ENCODE peak calls at places on chromosomes 13 and 19, in six cellular contexts. One of them, this sample, is unnamed.

GRCh38 chr19:52936151-52936957 is 13.1 kb upstream of the ZNF888 start:
- DNase-seq in HCT116: no peak
- DNase-seq in transverse colon: peak
- DNase-seq in spleen: no peak
- DNase-seq in endothelial cell of umbilical vein: peak
- DNase-seq in stomach: peak
- DNase-seq in this sample: no peak

GRCh38 chr13:20418953-20419352 is 106.7 kb downstream of the CRYL1 start:
- DNase-seq in HCT116: no peak
- DNase-seq in transverse colon: no peak
- DNase-seq in spleen: no peak
- DNase-seq in endothelial cell of umbilical vein: no peak
- DNase-seq in stomach: no peak
- DNase-seq in this sample: no peak

GRCh38 chr13:41365636-41366035 is 54.6 kb downstream of the NAA16 start:
- DNase-seq in HCT116: no peak
- DNase-seq in transverse colon: no peak
- DNase-seq in spleen: no peak
- DNase-seq in endothelial cell of umbilical vein: no peak
- DNase-seq in stomach: no peak
- DNase-seq in this sample: no peak

GRCh38 chr13:63088226-63088625 is 1672.6 kb upstream of the PCDH20 start:
- DNase-seq in HCT116: no peak
- DNase-seq in transverse colon: no peak
- DNase-seq in spleen: no peak
- DNase-seq in endothelial cell of umbilical vein: no peak
- DNase-seq in stomach: no peak
- DNase-seq in this sample: no peak

GRCh38 chr19:401836-402535 is 7.0 kb downstream of the C2CD4C start:
- DNase-seq in HCT116: no peak
- DNase-seq in transverse colon: no peak
- DNase-seq in spleen: peak
- DNase-seq in endothelial cell of umbilical vein: no peak
- DNase-seq in stomach: no peak
- DNase-seq in this sample: peak

GRCh38 chr19:38213911-38214625 is 10.0 kb downstream of the DPF1 start:
- DNase-seq in HCT116: no peak
- DNase-seq in transverse colon: no peak
- DNase-seq in spleen: no peak
- DNase-seq in endothelial cell of umbilical vein: no peak
- DNase-seq in stomach: no peak
- DNase-seq in this sample: no peak

GRCh38 chr13:20069956-20070355 is 90.9 kb downstream of the GJA3 start:
- DNase-seq in HCT116: no peak
- DNase-seq in transverse colon: no peak
- DNase-seq in spleen: no peak
- DNase-seq in endothelial cell of umbilical vein: no peak
- DNase-seq in stomach: no peak
- DNase-seq in this sample: no peak

GRCh38 chr13:31437975-31438374 is 238.2 kb downstream of the B3GLCT start:
- DNase-seq in HCT116: no peak
- DNase-seq in transverse colon: no peak
- DNase-seq in spleen: no peak
- DNase-seq in endothelial cell of umbilical vein: no peak
- DNase-seq in stomach: no peak
- DNase-seq in this sample: no peak

GRCh38 chr19:43667524-43668405 is 2.2 kb downstream of the PLAUR start:
- DNase-seq in HCT116: no peak
- DNase-seq in transverse colon: peak
- DNase-seq in spleen: peak
- DNase-seq in endothelial cell of umbilical vein: no peak
- DNase-seq in stomach: no peak
- DNase-seq in this sample: peak

GRCh38 chr19:7293795-7294570 is at the start of gene INSR:
- DNase-seq in HCT116: peak
- DNase-seq in transverse colon: peak
- DNase-seq in spleen: peak
- DNase-seq in endothelial cell of umbilical vein: peak
- DNase-seq in stomach: peak
- DNase-seq in this sample: peak

GRCh38 chr13:85406269-85406975 is 392.8 kb downstream of the SLITRK6 start:
- DNase-seq in HCT116: no peak
- DNase-seq in transverse colon: no peak
- DNase-seq in spleen: no peak
- DNase-seq in endothelial cell of umbilical vein: no peak
- DNase-seq in stomach: no peak
- DNase-seq in this sample: no peak

GRCh38 chr19:11152318-11153062 is 3.1 kb downstream of the SPC24 start:
- DNase-seq in HCT116: no peak
- DNase-seq in transverse colon: peak
- DNase-seq in spleen: no peak
- DNase-seq in endothelial cell of umbilical vein: peak
- DNase-seq in stomach: peak
- DNase-seq in this sample: peak

GRCh38 chr13:40187324-40187795 is 479.1 kb downstream of the FOXO1 start:
- DNase-seq in HCT116: no peak
- DNase-seq in transverse colon: no peak
- DNase-seq in spleen: peak
- DNase-seq in endothelial cell of umbilical vein: no peak
- DNase-seq in stomach: no peak
- DNase-seq in this sample: no peak

GRCh38 chr19:18879579-18880373 is 16.2 kb downstream of the CERS1 start:
- DNase-seq in HCT116: peak
- DNase-seq in transverse colon: peak
- DNase-seq in spleen: peak
- DNase-seq in endothelial cell of umbilical vein: peak
- DNase-seq in stomach: peak
- DNase-seq in this sample: peak

GRCh38 chr13:96403241-96403640 is 313.3 kb downstream of the HS6ST3 start:
- DNase-seq in HCT116: no peak
- DNase-seq in transverse colon: no peak
- DNase-seq in spleen: no peak
- DNase-seq in endothelial cell of umbilical vein: no peak
- DNase-seq in stomach: no peak
- DNase-seq in this sample: no peak

GRCh38 chr13:113171250-113172125 is 13.0 kb downstream of the PROZ start:
- DNase-seq in HCT116: no peak
- DNase-seq in transverse colon: no peak
- DNase-seq in spleen: no peak
- DNase-seq in endothelial cell of umbilical vein: no peak
- DNase-seq in stomach: no peak
- DNase-seq in this sample: no peak

GRCh38 chr19:48587387-48587786 is 19.2 kb upstream of the SPACA4 start:
- DNase-seq in HCT116: no peak
- DNase-seq in transverse colon: no peak
- DNase-seq in spleen: no peak
- DNase-seq in endothelial cell of umbilical vein: no peak
- DNase-seq in stomach: no peak
- DNase-seq in this sample: no peak

GRCh38 chr13:59671853-59672252 is 491.9 kb downstream of the DIAPH3 start:
- DNase-seq in HCT116: no peak
- DNase-seq in transverse colon: no peak
- DNase-seq in spleen: no peak
- DNase-seq in endothelial cell of umbilical vein: peak
- DNase-seq in stomach: no peak
- DNase-seq in this sample: no peak

GRCh38 chr19:42197375-42197817 is 20.1 kb downstream of the DEDD2 start:
- DNase-seq in HCT116: no peak
- DNase-seq in transverse colon: no peak
- DNase-seq in spleen: no peak
- DNase-seq in endothelial cell of umbilical vein: no peak
- DNase-seq in stomach: no peak
- DNase-seq in this sample: no peak

GRCh38 chr19:10773969-10774368 is 56.1 kb downstream of the DNM2 start:
- DNase-seq in HCT116: no peak
- DNase-seq in transverse colon: no peak
- DNase-seq in spleen: no peak
- DNase-seq in endothelial cell of umbilical vein: no peak
- DNase-seq in stomach: no peak
- DNase-seq in this sample: no peak

GRCh38 chr13:37131092-37131491 is 25.6 kb upstream of the CSNK1A1L start:
- DNase-seq in HCT116: no peak
- DNase-seq in transverse colon: no peak
- DNase-seq in spleen: no peak
- DNase-seq in endothelial cell of umbilical vein: peak
- DNase-seq in stomach: no peak
- DNase-seq in this sample: no peak

DNA sequence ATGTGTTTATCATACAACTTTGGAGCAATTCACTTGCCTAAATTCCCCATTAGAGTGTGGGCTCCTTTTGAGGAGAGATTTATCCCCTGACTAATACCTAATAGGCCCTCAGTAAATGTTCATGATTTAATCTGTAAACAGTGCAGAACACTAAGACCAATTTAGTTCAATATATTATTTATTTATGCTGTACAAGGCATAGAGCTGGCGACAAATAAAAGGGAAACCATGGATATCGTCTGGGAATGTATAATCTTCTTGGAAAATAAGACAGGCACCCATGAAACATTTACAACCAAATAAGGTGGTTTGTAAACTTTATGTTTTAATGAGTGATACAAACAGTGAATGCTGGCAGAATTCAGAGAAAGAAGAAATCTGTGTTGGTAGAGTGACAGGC is 106.2 kb upstream of the MIR17HG start:
- DNase-seq in HCT116: no peak
- DNase-seq in transverse colon: no peak
- DNase-seq in spleen: no peak
- DNase-seq in endothelial cell of umbilical vein: no peak
- DNase-seq in stomach: no peak
- DNase-seq in this sample: no peak
- TF ChIP-seq POLR2AphosphoS5 in HCT116: no peak
- TF ChIP-seq POLR2AphosphoS5 in transverse colon: no peak
- TF ChIP-seq POLR2AphosphoS5 in spleen: no peak
- TF ChIP-seq POLR2AphosphoS5 in endothelial cell of umbilical vein: no peak
- TF ChIP-seq POLR2AphosphoS5 in stomach: no peak
- TF ChIP-seq POLR2AphosphoS5 in this sample: no peak

GRCh38 chr13:46012404-46012803 is 40.1 kb downstream of the ZC3H13 start:
- DNase-seq in HCT116: no peak
- DNase-seq in transverse colon: no peak
- DNase-seq in spleen: no peak
- DNase-seq in endothelial cell of umbilical vein: no peak
- DNase-seq in stomach: no peak
- DNase-seq in this sample: no peak

GRCh38 chr13:46015374-46015773 is 37.2 kb downstream of the ZC3H13 start:
- DNase-seq in HCT116: no peak
- DNase-seq in transverse colon: no peak
- DNase-seq in spleen: no peak
- DNase-seq in endothelial cell of umbilical vein: no peak
- DNase-seq in stomach: no peak
- DNase-seq in this sample: no peak

GRCh38 chr13:46006688-46007452 is 45.7 kb downstream of the ZC3H13 start:
- DNase-seq in HCT116: no peak
- DNase-seq in transverse colon: no peak
- DNase-seq in spleen: no peak
- DNase-seq in endothelial cell of umbilical vein: no peak
- DNase-seq in stomach: no peak
- DNase-seq in this sample: no peak

GRCh38 chr13:46008631-46009030 is 43.9 kb downstream of the ZC3H13 start:
- DNase-seq in HCT116: no peak
- DNase-seq in transverse colon: no peak
- DNase-seq in spleen: no peak
- DNase-seq in endothelial cell of umbilical vein: no peak
- DNase-seq in stomach: no peak
- DNase-seq in this sample: no peak

GRCh38 chr13:46010148-46010547 is 42.4 kb downstream of the ZC3H13 start:
- DNase-seq in HCT116: no peak
- DNase-seq in transverse colon: no peak
- DNase-seq in spleen: no peak
- DNase-seq in endothelial cell of umbilical vein: no peak
- DNase-seq in stomach: no peak
- DNase-seq in this sample: no peak
- TF ChIP-seq CTCF in HCT116: peak
- TF ChIP-seq CTCF in transverse colon: no peak
- TF ChIP-seq CTCF in spleen: peak
- TF ChIP-seq CTCF in endothelial cell of umbilical vein: no peak
- TF ChIP-seq CTCF in stomach: no peak
- TF ChIP-seq CTCF in this sample: no peak

GRCh38 chr19:33206261-33207039 is 12.3 kb downstream of the LRP3 start:
- DNase-seq in HCT116: no peak
- DNase-seq in transverse colon: no peak
- DNase-seq in spleen: no peak
- DNase-seq in endothelial cell of umbilical vein: no peak
- DNase-seq in stomach: no peak
- DNase-seq in this sample: no peak

GRCh38 chr19:33205531-33206260 is 11.6 kb downstream of the LRP3 start:
- DNase-seq in HCT116: no peak
- DNase-seq in transverse colon: no peak
- DNase-seq in spleen: no peak
- DNase-seq in endothelial cell of umbilical vein: no peak
- DNase-seq in stomach: no peak
- DNase-seq in this sample: no peak

GRCh38 chr19:33203529-33203928 is 9.4 kb downstream of the LRP3 start:
- DNase-seq in HCT116: no peak
- DNase-seq in transverse colon: no peak
- DNase-seq in spleen: no peak
- DNase-seq in endothelial cell of umbilical vein: no peak
- DNase-seq in stomach: no peak
- DNase-seq in this sample: no peak

GRCh38 chr19:33204136-33204973 is 10.2 kb downstream of the LRP3 start:
- DNase-seq in HCT116: no peak
- DNase-seq in transverse colon: no peak
- DNase-seq in spleen: peak
- DNase-seq in endothelial cell of umbilical vein: no peak
- DNase-seq in stomach: no peak
- DNase-seq in this sample: no peak

DNA sequence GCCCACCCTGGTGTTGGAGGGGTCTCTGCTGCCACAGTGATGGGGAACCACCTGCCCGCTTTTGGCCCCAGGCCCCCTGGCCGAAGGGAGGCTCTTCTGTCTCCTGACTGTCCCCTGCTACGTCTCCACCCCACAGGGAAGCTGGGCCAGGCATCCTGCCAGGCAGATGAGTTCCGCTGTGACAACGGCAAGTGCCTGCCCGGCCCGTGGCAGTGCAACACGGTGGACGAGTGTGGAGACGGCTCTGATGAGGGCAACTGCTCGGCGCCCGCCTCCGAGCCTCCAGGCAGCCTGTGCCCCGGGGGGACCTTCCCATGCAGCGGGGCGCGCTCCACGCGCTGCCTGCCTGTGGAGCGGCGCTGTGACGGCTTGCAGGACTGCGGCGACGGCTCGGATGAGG is 11.0 kb downstream of the LRP3 start:
- DNase-seq in HCT116: no peak
- DNase-seq in transverse colon: no peak
- DNase-seq in spleen: no peak
- DNase-seq in endothelial cell of umbilical vein: no peak
- DNase-seq in stomach: no peak
- DNase-seq in this sample: no peak
- TF ChIP-seq POLR2AphosphoS5 in HCT116: no peak
- TF ChIP-seq POLR2AphosphoS5 in transverse colon: no peak
- TF ChIP-seq POLR2AphosphoS5 in spleen: no peak
- TF ChIP-seq POLR2AphosphoS5 in endothelial cell of umbilical vein: no peak
- TF ChIP-seq POLR2AphosphoS5 in stomach: no peak
- TF ChIP-seq POLR2AphosphoS5 in this sample: no peak

GRCh38 chr19:16542045-16542893 is at the start of gene CHERP:
- DNase-seq in HCT116: peak
- DNase-seq in transverse colon: peak
- DNase-seq in spleen: peak
- DNase-seq in endothelial cell of umbilical vein: peak
- DNase-seq in stomach: peak
- DNase-seq in this sample: peak
- TF ChIP-seq CTCF in HCT116: no peak
- TF ChIP-seq CTCF in transverse colon: no peak
- TF ChIP-seq CTCF in spleen: no peak
- TF ChIP-seq CTCF in endothelial cell of umbilical vein: no peak
- TF ChIP-seq CTCF in stomach: no peak
- TF ChIP-seq CTCF in this sample: no peak